ENCODE peak calls at places on chromosomes 13 and 19, in ten cellular contexts. R is neuronal stem cell, C is body of pancreas, S is HepG2, G is lower lobe of right lung, K is skeletal muscle cell, Z is IMR-90, A is cardiac fibroblast, E is DND-41, O is AG10803. X is an unnamed sample.

GRCh38 chr13:74904547-74904946 is 577.4 kb downstream of the TBC1D4 start:
- DNase-seq in R (no peak), C (no peak), S (no peak), G (no peak), K (no peak), Z (no peak), A (no peak), E (peak), O (no peak), X (no peak)

GRCh38 chr19:40803857-40804782 is 5.1 kb downstream of the EGLN2 start:
- DNase-seq in R (no peak), C (peak), S (peak), G (peak), K (no peak), Z (no peak), A (no peak), E (no peak), O (no peak), X (no peak)

GRCh38 chr19:22708983-22709382 is 74.9 kb downstream of the ZNF492 start:
- DNase-seq in R (no peak), C (no peak), S (no peak), G (no peak), K (no peak), Z (no peak), A (no peak), E (no peak), O (no peak), X (no peak)

GRCh38 chr19:55646889-55647731 is 902 bp upstream of the CCDC106 start:
- DNase-seq in R (no peak), C (no peak), S (no peak), G (no peak), K (no peak), Z (no peak), A (no peak), E (no peak), O (no peak), X (no peak)

GRCh38 chr13:20720499-20720898 is 17.0 kb downstream of the IL17D start:
- DNase-seq in R (no peak), C (no peak), S (no peak), G (no peak), K (no peak), Z (no peak), A (no peak), E (no peak), O (no peak), X (no peak)

GRCh38 chr13:114077938-114078335 is 54.5 kb downstream of the RASA3 start:
- DNase-seq in R (no peak), C (no peak), S (no peak), G (peak), K (peak), Z (peak), A (peak), E (no peak), O (peak), X (no peak)

GRCh38 chr13:38990693-38991092 is at the start of gene STOML3:
- DNase-seq in R (no peak), C (no peak), S (no peak), G (no peak), K (no peak), Z (no peak), A (peak), E (no peak), O (no peak), X (no peak)

GRCh38 chr13:50521750-50522149 is 321.7 kb downstream of the DLEU7 start:
- DNase-seq in R (no peak), C (peak), S (peak), G (no peak), K (peak), Z (peak), A (peak), E (no peak), O (peak), X (no peak)

GRCh38 chr19:5192568-5192967 is 148.0 kb downstream of the PTPRS start:
- DNase-seq in R (no peak), C (no peak), S (no peak), G (no peak), K (no peak), Z (no peak), A (no peak), E (no peak), O (no peak), X (no peak)

GRCh38 chr19:17041994-17042393 is 15.4 kb upstream of the CPAMD8 start:
- DNase-seq in R (no peak), C (no peak), S (no peak), G (no peak), K (no peak), Z (peak), A (peak), E (no peak), O (peak), X (peak)

GRCh38 chr19:16542894-16543498 is 759 bp upstream of the CHERP start:
- DNase-seq in R (peak), C (no peak), S (no peak), G (no peak), K (no peak), Z (no peak), A (no peak), E (peak), O (peak), X (no peak)

GRCh38 chr13:49265822-49266221 is 18.1 kb downstream of the CDADC1 start:
- DNase-seq in R (no peak), C (no peak), S (no peak), G (no peak), K (peak), Z (peak), A (peak), E (no peak), O (peak), X (no peak)

GRCh38 chr19:6766357-6767080 is 716 bp downstream of the SH2D3A start:
- DNase-seq in R (no peak), C (no peak), S (no peak), G (peak), K (no peak), Z (no peak), A (no peak), E (no peak), O (no peak), X (no peak)

GRCh38 chr19:6767357-6768235 is at the start of gene SH2D3A:
- DNase-seq in R (peak), C (peak), S (peak), G (peak), K (no peak), Z (peak), A (peak), E (peak), O (no peak), X (peak)

GRCh38 chr19:6768236-6768785 is 1.1 kb upstream of the SH2D3A start:
- DNase-seq in R (no peak), C (no peak), S (no peak), G (no peak), K (no peak), Z (no peak), A (no peak), E (no peak), O (no peak), X (no peak)

GRCh38 chr19:6767081-6767356 is 216 bp downstream of the SH2D3A start:
- DNase-seq in R (no peak), C (no peak), S (peak), G (no peak), K (no peak), Z (no peak), A (no peak), E (no peak), O (no peak), X (no peak)

DNA sequence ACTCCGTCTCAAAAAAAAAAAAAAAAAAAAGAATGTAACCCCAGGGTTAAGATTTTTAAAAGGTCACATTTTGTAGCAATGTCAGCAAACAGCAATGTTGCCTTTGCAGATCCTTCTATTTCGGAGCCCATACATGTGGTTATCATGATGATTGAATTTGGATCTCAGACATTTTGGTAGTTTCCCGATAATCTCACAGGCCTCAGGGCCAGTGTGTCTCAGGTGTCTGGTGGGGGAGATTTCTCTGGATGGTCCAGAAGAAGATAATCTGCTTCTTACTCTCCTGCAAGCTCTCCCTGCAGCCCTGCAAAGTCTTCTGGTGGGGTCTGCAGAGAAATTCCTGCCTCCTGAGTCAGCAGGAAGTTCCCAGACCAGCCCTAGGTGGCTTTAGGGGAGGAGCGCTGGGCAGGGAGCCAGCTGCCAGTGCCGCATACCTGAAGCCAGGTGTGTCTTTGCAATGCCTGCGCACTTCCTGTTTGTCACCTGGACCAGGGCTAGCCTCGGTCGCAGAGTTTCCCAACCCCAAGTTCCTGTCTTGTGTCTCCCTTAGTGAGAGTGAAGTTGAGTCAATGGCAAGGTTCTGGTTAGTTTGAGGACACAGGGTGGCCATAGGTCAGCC is 1.4 kb downstream of the SH2D3A start:
- DNase-seq in R (no peak), C (peak), S (peak), G (peak), K (no peak), Z (no peak), A (no peak), E (no peak), O (no peak), X (no peak)
- H3K4me3 ChIP-seq in R (no peak), C (no peak), S (no peak), G (peak), K (no peak), Z (no peak), A (no peak), E (no peak), O (no peak), X (no peak)

DNA sequence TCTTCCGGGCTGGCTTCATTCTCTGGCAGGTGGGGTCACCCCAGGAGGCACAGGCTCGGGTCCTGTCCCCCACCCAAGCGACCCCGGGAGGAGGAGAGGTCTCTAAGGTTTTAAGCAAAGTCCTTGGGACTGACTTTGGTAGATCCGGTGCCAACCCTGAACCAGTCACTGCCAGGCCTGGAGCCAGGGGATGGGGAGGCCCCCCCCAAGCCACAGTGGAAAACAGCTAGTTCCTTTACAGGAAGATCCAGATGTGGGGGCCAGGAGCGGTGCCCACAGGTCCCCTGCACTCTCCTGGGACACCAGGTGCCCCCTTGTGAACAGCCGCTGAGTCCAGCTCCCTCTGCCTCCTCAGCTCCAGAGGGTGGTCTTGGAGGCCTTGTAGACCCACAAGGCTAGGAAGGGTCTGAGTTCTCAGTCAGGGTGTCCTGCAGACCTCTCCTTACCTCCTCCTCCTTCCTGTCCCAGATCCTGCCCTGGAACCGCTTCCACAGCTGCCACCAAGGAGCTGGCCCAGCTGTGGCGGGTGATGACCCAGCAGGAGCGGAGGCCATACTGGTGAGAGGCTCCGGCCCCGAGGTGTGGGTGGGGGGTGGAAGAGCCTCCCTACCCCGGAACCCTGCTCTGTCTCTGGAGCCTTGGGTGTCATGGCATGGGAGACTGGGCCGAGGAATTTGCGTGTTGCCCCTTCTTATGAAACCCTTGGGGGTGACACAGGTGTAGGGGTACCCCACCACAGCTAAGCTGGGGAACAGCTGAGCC is 6.0 kb downstream of the SIX5 start:
- DNase-seq in R (no peak), C (no peak), S (no peak), G (no peak), K (no peak), Z (no peak), A (no peak), E (no peak), O (no peak), X (no peak)
- H3K4me3 ChIP-seq in R (no peak), C (no peak), S (no peak), G (no peak), K (no peak), Z (no peak), A (no peak), E (no peak), O (no peak), X (no peak)

GRCh38 chr13:106472621-106473020 is 62.8 kb downstream of the EFNB2 start:
- DNase-seq in R (no peak), C (no peak), S (no peak), G (no peak), K (no peak), Z (no peak), A (no peak), E (no peak), O (no peak), X (no peak)
- H3K4me3 ChIP-seq in R (no peak), C (no peak), S (no peak), G (no peak), K (no peak), Z (no peak), A (no peak), E (no peak), O (peak), X (no peak)

GRCh38 chr13:29758591-29759114 is 91.8 kb downstream of the UBL3 start:
- DNase-seq in R (no peak), C (no peak), S (peak), G (peak), K (no peak), Z (no peak), A (no peak), E (no peak), O (no peak), X (peak)

GRCh38 chr13:29761160-29761559 is 89.3 kb downstream of the UBL3 start:
- DNase-seq in R (no peak), C (no peak), S (no peak), G (no peak), K (no peak), Z (no peak), A (no peak), E (no peak), O (no peak), X (no peak)

GRCh38 chr13:29763426-29764180 is 86.8 kb downstream of the UBL3 start:
- DNase-seq in R (no peak), C (no peak), S (no peak), G (no peak), K (no peak), Z (no peak), A (no peak), E (no peak), O (no peak), X (no peak)

GRCh38 chr13:29761815-29762214 is 88.6 kb downstream of the UBL3 start:
- DNase-seq in R (no peak), C (no peak), S (no peak), G (no peak), K (no peak), Z (no peak), A (no peak), E (no peak), O (no peak), X (no peak)

GRCh38 chr13:29760561-29760960 is 89.9 kb downstream of the UBL3 start:
- DNase-seq in R (no peak), C (no peak), S (no peak), G (no peak), K (no peak), Z (no peak), A (no peak), E (no peak), O (no peak), X (no peak)
- H3K4me3 ChIP-seq in R (no peak), C (no peak), S (no peak), G (no peak), K (no peak), Z (no peak), A (no peak), E (no peak), O (no peak), X (no peak)

X was measured in adrenal gland.